ENCODE peak calls at places on chromosomes 7 and 10, in eight cellular contexts. One of them, this sample, is unnamed.

GRCh38 chr10:102422586-102423129 is 2.0 kb downstream of the FBXL15 start:
- DNase-seq in GM23338: peak
- DNase-seq in choroid plexus epithelial cell: peak
- DNase-seq in GM13976: peak
- DNase-seq in nephron progenitor cell: peak
- DNase-seq in MCF 10A: peak
- DNase-seq in fibroblast of the aortic adventitia: peak
- DNase-seq in foreskin fibroblast: peak
- DNase-seq in this sample: peak

GRCh38 chr7:116167177-116167576 is 43.2 kb upstream of the TES start:
- DNase-seq in foreskin fibroblast: no peak
- DNase-seq in MCF 10A: no peak
- DNase-seq in choroid plexus epithelial cell: no peak
- DNase-seq in fibroblast of the aortic adventitia: no peak
- DNase-seq in GM23338: peak
- DNase-seq in GM13976: no peak
- DNase-seq in nephron progenitor cell: no peak
- DNase-seq in this sample: no peak

GRCh38 chr10:15427836-15428414 is 56.8 kb upstream of the FAM171A1 start:
- DNase-seq in choroid plexus epithelial cell: peak
- DNase-seq in MCF 10A: peak
- DNase-seq in GM23338: peak
- DNase-seq in fibroblast of the aortic adventitia: peak
- DNase-seq in foreskin fibroblast: peak
- DNase-seq in nephron progenitor cell: no peak
- DNase-seq in GM13976: peak
- DNase-seq in this sample: peak

GRCh38 chr7:40959955-40960354 is 742.9 kb downstream of the INHBA start:
- DNase-seq in GM23338: no peak
- DNase-seq in GM13976: no peak
- DNase-seq in nephron progenitor cell: no peak
- DNase-seq in fibroblast of the aortic adventitia: no peak
- DNase-seq in MCF 10A: no peak
- DNase-seq in choroid plexus epithelial cell: no peak
- DNase-seq in foreskin fibroblast: no peak
- DNase-seq in this sample: no peak

GRCh38 chr10:130046591-130046990 is 64.0 kb downstream of the C10orf143 start:
- DNase-seq in MCF 10A: no peak
- DNase-seq in choroid plexus epithelial cell: no peak
- DNase-seq in foreskin fibroblast: no peak
- DNase-seq in fibroblast of the aortic adventitia: no peak
- DNase-seq in nephron progenitor cell: no peak
- DNase-seq in GM23338: peak
- DNase-seq in GM13976: no peak
- DNase-seq in this sample: no peak

GRCh38 chr7:91352091-91352490 is 87.9 kb downstream of the FZD1 start:
- DNase-seq in choroid plexus epithelial cell: no peak
- DNase-seq in foreskin fibroblast: no peak
- DNase-seq in nephron progenitor cell: no peak
- DNase-seq in GM13976: no peak
- DNase-seq in GM23338: no peak
- DNase-seq in fibroblast of the aortic adventitia: no peak
- DNase-seq in MCF 10A: no peak
- DNase-seq in this sample: no peak

GRCh38 chr7:39406464-39406863 is 159.7 kb upstream of the YAE1 start:
- DNase-seq in GM23338: no peak
- DNase-seq in MCF 10A: no peak
- DNase-seq in GM13976: no peak
- DNase-seq in fibroblast of the aortic adventitia: no peak
- DNase-seq in foreskin fibroblast: no peak
- DNase-seq in choroid plexus epithelial cell: no peak
- DNase-seq in nephron progenitor cell: peak
- DNase-seq in this sample: no peak

GRCh38 chr7:128203710-128204214 is 37.3 kb upstream of the LEP start:
- DNase-seq in nephron progenitor cell: no peak
- DNase-seq in GM23338: no peak
- DNase-seq in GM13976: no peak
- DNase-seq in foreskin fibroblast: peak
- DNase-seq in fibroblast of the aortic adventitia: peak
- DNase-seq in MCF 10A: no peak
- DNase-seq in choroid plexus epithelial cell: peak
- DNase-seq in this sample: no peak

GRCh38 chr7:145831616-145832206 is 284.9 kb upstream of the CNTNAP2 start:
- DNase-seq in fibroblast of the aortic adventitia: no peak
- DNase-seq in GM23338: no peak
- DNase-seq in MCF 10A: no peak
- DNase-seq in GM13976: no peak
- DNase-seq in nephron progenitor cell: no peak
- DNase-seq in choroid plexus epithelial cell: no peak
- DNase-seq in foreskin fibroblast: no peak
- DNase-seq in this sample: no peak

GRCh38 chr10:35598379-35598778 is 6.8 kb upstream of the GJD4 start:
- DNase-seq in choroid plexus epithelial cell: peak
- DNase-seq in GM13976: no peak
- DNase-seq in foreskin fibroblast: peak
- DNase-seq in fibroblast of the aortic adventitia: no peak
- DNase-seq in nephron progenitor cell: no peak
- DNase-seq in MCF 10A: no peak
- DNase-seq in GM23338: peak
- DNase-seq in this sample: no peak
- TF ChIP-seq CTCF in choroid plexus epithelial cell: peak
- TF ChIP-seq CTCF in GM13976: no peak
- TF ChIP-seq CTCF in foreskin fibroblast: peak
- TF ChIP-seq CTCF in fibroblast of the aortic adventitia: peak
- TF ChIP-seq CTCF in nephron progenitor cell: peak
- TF ChIP-seq CTCF in MCF 10A: peak
- TF ChIP-seq CTCF in GM23338: peak
- TF ChIP-seq CTCF in this sample: peak

GRCh38 chr10:3133948-3134347 is 38.6 kb downstream of the PITRM1 start:
- DNase-seq in GM13976: no peak
- DNase-seq in MCF 10A: no peak
- DNase-seq in foreskin fibroblast: no peak
- DNase-seq in choroid plexus epithelial cell: no peak
- DNase-seq in GM23338: no peak
- DNase-seq in fibroblast of the aortic adventitia: no peak
- DNase-seq in nephron progenitor cell: no peak
- DNase-seq in this sample: no peak

GRCh38 chr10:3128379-3129130 is 44.0 kb downstream of the PITRM1 start:
- DNase-seq in MCF 10A: no peak
- DNase-seq in choroid plexus epithelial cell: no peak
- DNase-seq in foreskin fibroblast: no peak
- DNase-seq in GM13976: no peak
- DNase-seq in nephron progenitor cell: no peak
- DNase-seq in GM23338: no peak
- DNase-seq in fibroblast of the aortic adventitia: no peak
- DNase-seq in this sample: no peak

GRCh38 chr10:3129581-3130340 is 42.8 kb downstream of the PITRM1 start:
- DNase-seq in GM23338: no peak
- DNase-seq in GM13976: no peak
- DNase-seq in fibroblast of the aortic adventitia: no peak
- DNase-seq in nephron progenitor cell: no peak
- DNase-seq in foreskin fibroblast: no peak
- DNase-seq in MCF 10A: no peak
- DNase-seq in choroid plexus epithelial cell: no peak
- DNase-seq in this sample: no peak

GRCh38 chr10:3132036-3133025 is 40.3 kb downstream of the PITRM1 start:
- DNase-seq in fibroblast of the aortic adventitia: peak
- DNase-seq in MCF 10A: peak
- DNase-seq in choroid plexus epithelial cell: peak
- DNase-seq in GM23338: no peak
- DNase-seq in nephron progenitor cell: no peak
- DNase-seq in foreskin fibroblast: peak
- DNase-seq in GM13976: no peak
- DNase-seq in this sample: no peak

GRCh38 chr10:3131098-3131497 is 41.5 kb downstream of the PITRM1 start:
- DNase-seq in foreskin fibroblast: peak
- DNase-seq in GM23338: no peak
- DNase-seq in MCF 10A: peak
- DNase-seq in fibroblast of the aortic adventitia: peak
- DNase-seq in choroid plexus epithelial cell: peak
- DNase-seq in nephron progenitor cell: no peak
- DNase-seq in GM13976: no peak
- DNase-seq in this sample: no peak
- TF ChIP-seq CTCF in foreskin fibroblast: no peak
- TF ChIP-seq CTCF in GM23338: no peak
- TF ChIP-seq CTCF in MCF 10A: no peak
- TF ChIP-seq CTCF in fibroblast of the aortic adventitia: no peak
- TF ChIP-seq CTCF in choroid plexus epithelial cell: no peak
- TF ChIP-seq CTCF in nephron progenitor cell: no peak
- TF ChIP-seq CTCF in GM13976: no peak
- TF ChIP-seq CTCF in this sample: no peak

GRCh38 chr10:92142512-92142911 is 148.4 kb downstream of the CPEB3 start:
- DNase-seq in GM23338: no peak
- DNase-seq in GM13976: no peak
- DNase-seq in nephron progenitor cell: no peak
- DNase-seq in fibroblast of the aortic adventitia: no peak
- DNase-seq in foreskin fibroblast: no peak
- DNase-seq in choroid plexus epithelial cell: no peak
- DNase-seq in MCF 10A: no peak
- DNase-seq in this sample: no peak
- TF ChIP-seq CTCF in GM23338: no peak
- TF ChIP-seq CTCF in GM13976: no peak
- TF ChIP-seq CTCF in nephron progenitor cell: no peak
- TF ChIP-seq CTCF in fibroblast of the aortic adventitia: no peak
- TF ChIP-seq CTCF in foreskin fibroblast: no peak
- TF ChIP-seq CTCF in choroid plexus epithelial cell: no peak
- TF ChIP-seq CTCF in MCF 10A: no peak
- TF ChIP-seq CTCF in this sample: peak

GRCh38 chr7:32673275-32673983 is 178.1 kb downstream of the AVL9 start:
- DNase-seq in choroid plexus epithelial cell: no peak
- DNase-seq in fibroblast of the aortic adventitia: peak
- DNase-seq in GM23338: no peak
- DNase-seq in MCF 10A: no peak
- DNase-seq in nephron progenitor cell: no peak
- DNase-seq in foreskin fibroblast: no peak
- DNase-seq in GM13976: no peak
- DNase-seq in this sample: no peak

DNA sequence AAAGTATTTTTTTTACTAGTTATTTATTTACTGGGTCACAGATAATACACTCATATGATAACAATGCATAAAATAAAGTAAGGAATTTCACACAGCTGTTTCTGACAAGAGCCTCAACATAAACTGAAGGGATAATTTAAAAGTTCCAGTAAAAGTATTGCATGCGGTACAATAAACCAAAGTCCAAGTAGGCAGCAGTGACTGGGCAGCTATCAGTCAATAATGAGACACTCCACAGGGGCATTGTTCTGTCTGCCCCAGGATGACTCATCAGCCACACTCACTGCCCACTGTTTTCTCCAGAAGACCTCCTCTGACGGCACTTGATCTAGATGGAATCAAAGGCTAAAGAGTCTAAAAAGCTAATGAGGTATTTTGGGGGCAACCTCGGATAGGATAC is 174.8 kb downstream of the AVL9 start:
- DNase-seq in MCF 10A: peak
- DNase-seq in GM23338: no peak
- DNase-seq in foreskin fibroblast: peak
- DNase-seq in fibroblast of the aortic adventitia: peak
- DNase-seq in GM13976: no peak
- DNase-seq in choroid plexus epithelial cell: peak
- DNase-seq in nephron progenitor cell: no peak
- DNase-seq in this sample: peak
- TF ChIP-seq CTCF in MCF 10A: no peak
- TF ChIP-seq CTCF in GM23338: no peak
- TF ChIP-seq CTCF in foreskin fibroblast: no peak
- TF ChIP-seq CTCF in fibroblast of the aortic adventitia: no peak
- TF ChIP-seq CTCF in GM13976: no peak
- TF ChIP-seq CTCF in choroid plexus epithelial cell: no peak
- TF ChIP-seq CTCF in nephron progenitor cell: no peak
- TF ChIP-seq CTCF in this sample: no peak

GRCh38 chr10:4719671-4720070 is 106.3 kb upstream of the AKR1E2 start:
- DNase-seq in foreskin fibroblast: no peak
- DNase-seq in fibroblast of the aortic adventitia: peak
- DNase-seq in nephron progenitor cell: no peak
- DNase-seq in GM13976: no peak
- DNase-seq in choroid plexus epithelial cell: no peak
- DNase-seq in MCF 10A: no peak
- DNase-seq in GM23338: no peak
- DNase-seq in this sample: no peak

GRCh38 chr10:4725917-4726606 is 99.9 kb upstream of the AKR1E2 start:
- DNase-seq in GM13976: no peak
- DNase-seq in MCF 10A: peak
- DNase-seq in nephron progenitor cell: no peak
- DNase-seq in choroid plexus epithelial cell: peak
- DNase-seq in foreskin fibroblast: peak
- DNase-seq in GM23338: no peak
- DNase-seq in fibroblast of the aortic adventitia: peak
- DNase-seq in this sample: no peak

GRCh38 chr10:4721994-4722753 is 103.8 kb upstream of the AKR1E2 start:
- DNase-seq in MCF 10A: peak
- DNase-seq in choroid plexus epithelial cell: peak
- DNase-seq in fibroblast of the aortic adventitia: peak
- DNase-seq in GM13976: no peak
- DNase-seq in GM23338: no peak
- DNase-seq in foreskin fibroblast: peak
- DNase-seq in nephron progenitor cell: no peak
- DNase-seq in this sample: peak

GRCh38 chr10:4720463-4720862 is 105.5 kb upstream of the AKR1E2 start:
- DNase-seq in foreskin fibroblast: peak
- DNase-seq in GM13976: no peak
- DNase-seq in fibroblast of the aortic adventitia: peak
- DNase-seq in nephron progenitor cell: no peak
- DNase-seq in GM23338: no peak
- DNase-seq in choroid plexus epithelial cell: peak
- DNase-seq in MCF 10A: no peak
- DNase-seq in this sample: no peak

DNA sequence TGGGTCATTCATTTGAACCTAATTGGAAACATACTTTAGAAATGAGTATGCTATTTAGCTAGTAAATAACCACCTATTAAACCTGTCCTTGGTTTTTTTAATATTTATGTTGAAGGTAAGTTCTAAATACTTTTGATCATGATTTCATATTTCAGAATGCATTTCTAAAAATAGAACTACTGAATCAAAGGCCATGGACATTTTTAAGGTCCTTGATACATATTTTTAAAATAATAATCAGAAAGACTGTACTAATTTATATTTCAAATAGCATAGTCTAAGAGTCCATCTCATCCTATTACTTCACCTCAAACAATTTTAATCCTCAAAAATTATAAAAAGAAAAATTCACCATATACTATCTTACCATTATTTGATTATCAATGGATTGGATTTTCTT is 102.1 kb upstream of the AKR1E2 start:
- DNase-seq in choroid plexus epithelial cell: no peak
- DNase-seq in GM13976: no peak
- DNase-seq in foreskin fibroblast: no peak
- DNase-seq in MCF 10A: no peak
- DNase-seq in nephron progenitor cell: no peak
- DNase-seq in fibroblast of the aortic adventitia: no peak
- DNase-seq in GM23338: no peak
- DNase-seq in this sample: no peak
- TF ChIP-seq CTCF in choroid plexus epithelial cell: no peak
- TF ChIP-seq CTCF in GM13976: no peak
- TF ChIP-seq CTCF in foreskin fibroblast: no peak
- TF ChIP-seq CTCF in MCF 10A: no peak
- TF ChIP-seq CTCF in nephron progenitor cell: no peak
- TF ChIP-seq CTCF in fibroblast of the aortic adventitia: no peak
- TF ChIP-seq CTCF in GM23338: no peak
- TF ChIP-seq CTCF in this sample: no peak

GRCh38 chr10:96413151-96413787 is 54.5 kb upstream of the OPALIN start:
- DNase-seq in nephron progenitor cell: no peak
- DNase-seq in foreskin fibroblast: no peak
- DNase-seq in choroid plexus epithelial cell: no peak
- DNase-seq in MCF 10A: no peak
- DNase-seq in GM13976: no peak
- DNase-seq in GM23338: peak
- DNase-seq in fibroblast of the aortic adventitia: no peak
- DNase-seq in this sample: no peak
- TF ChIP-seq CTCF in nephron progenitor cell: no peak
- TF ChIP-seq CTCF in foreskin fibroblast: no peak
- TF ChIP-seq CTCF in choroid plexus epithelial cell: peak
- TF ChIP-seq CTCF in MCF 10A: no peak
- TF ChIP-seq CTCF in GM13976: no peak
- TF ChIP-seq CTCF in GM23338: peak
- TF ChIP-seq CTCF in fibroblast of the aortic adventitia: no peak
- TF ChIP-seq CTCF in this sample: peak

This sample was measured in brain microvascular endothelial cell.